ENCODE peak calls at places on chromosomes 16 and 17, in four cellular contexts. B is mucosa of descending colon, H is sigmoid colon, O is astrocyte of the cerebellum. J is an unnamed sample.

GRCh38 chr17:9023389-9024210 is 2.3 kb downstream of the NTN1 start:
- DNase-seq in O (no peak), B (no peak), H (no peak), J (no peak)

GRCh38 chr16:75052481-75053211 is 53.8 kb downstream of the ZNRF1 start:
- DNase-seq in O (no peak), H (no peak), B (no peak), J (no peak)

GRCh38 chr16:71474864-71475263 is 12.8 kb upstream of the ZNF23 start:
- DNase-seq in B (no peak), H (no peak), O (peak), J (peak)

GRCh38 chr16:66212426-66212825 is 154.1 kb upstream of the CDH5 start:
- DNase-seq in B (no peak), O (no peak), H (no peak), J (no peak)

GRCh38 chr17:7475764-7476422 is 3.5 kb downstream of the ZBTB4 start:
- DNase-seq in O (no peak), B (peak), H (peak), J (no peak)

GRCh38 chr17:77096570-77097214 is 44.1 kb upstream of the SEC14L1 start:
- DNase-seq in O (peak), B (no peak), H (no peak), J (no peak)

GRCh38 chr17:8518346-8518745 is 82.7 kb downstream of the NDEL1 start:
- DNase-seq in O (no peak), B (no peak), H (no peak), J (no peak)

GRCh38 chr17:82893779-82894178 is 54.0 kb upstream of the ZNF750 start:
- DNase-seq in H (no peak), O (peak), B (peak), J (no peak)

GRCh38 chr17:78490673-78491072 is 86.5 kb downstream of the DNAH17 start:
- DNase-seq in B (no peak), O (no peak), H (no peak), J (no peak)

GRCh38 chr16:28165549-28166046 is 46.2 kb downstream of the XPO6 start:
- DNase-seq in O (no peak), B (no peak), H (no peak), J (no peak)

GRCh38 chr17:43094129-43094834 is 30.9 kb downstream of the BRCA1 start:
- DNase-seq in B (no peak), O (no peak), H (no peak), J (peak)

GRCh38 chr16:65249768-65250167 is 127.9 kb upstream of the CDH11 start:
- DNase-seq in O (no peak), B (no peak), H (peak), J (no peak)

GRCh38 chr17:78179372-78179771 is 7.5 kb downstream of the TK1 start:
- DNase-seq in H (no peak), O (no peak), B (no peak), J (no peak)

GRCh38 chr17:19386276-19386863 is 620 bp downstream of the MFAP4 start:
- DNase-seq in H (peak), B (peak), O (peak), J (peak)

DNA sequence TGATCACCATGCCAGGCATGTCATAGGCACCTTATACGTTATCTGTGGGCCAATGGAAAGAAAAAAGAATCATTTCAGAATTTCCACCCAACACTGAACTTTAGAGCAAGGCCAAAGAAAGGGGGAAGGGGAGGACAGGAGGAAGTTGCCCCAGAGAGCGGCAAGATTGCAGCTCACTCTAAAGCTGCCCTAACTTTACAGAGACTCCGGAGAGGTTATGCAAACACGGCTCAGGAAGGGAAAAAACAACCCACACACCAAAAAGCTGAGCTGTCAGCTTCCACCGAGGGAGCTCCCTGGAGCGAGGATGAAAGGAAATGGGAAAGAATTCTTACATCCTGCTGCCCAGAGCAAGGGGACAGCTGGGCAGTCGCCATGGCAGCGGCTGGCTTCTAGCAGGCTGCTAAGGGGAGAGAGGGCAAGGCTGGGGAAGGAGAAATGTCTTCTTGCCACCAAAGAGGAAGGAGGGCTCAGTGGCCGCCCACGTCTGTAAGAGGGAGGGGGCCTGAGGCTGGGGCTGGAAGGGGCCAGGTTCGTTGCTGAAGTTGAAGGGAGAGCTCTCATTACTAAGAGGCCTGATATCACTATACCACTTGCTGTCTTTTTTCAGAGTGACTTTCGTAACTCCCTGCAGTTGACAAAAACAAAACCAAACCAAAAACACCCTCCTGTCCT is 18.2 kb downstream of the COTL1 start:
- DNase-seq in H (peak), O (peak), B (peak), J (peak)
- H3K4me3 ChIP-seq in H (no peak), O (peak), B (no peak), J (peak)

GRCh38 chr16:88721815-88722755 is 15.8 kb downstream of the CTU2 start:
- DNase-seq in H (no peak), O (no peak), B (no peak), J (no peak)
- H3K4me3 ChIP-seq in H (no peak), O (no peak), B (no peak), J (no peak)

GRCh38 chr16:8956265-8957060 is 7.2 kb downstream of the USP7 start:
- DNase-seq in H (peak), B (no peak), O (no peak), J (no peak)

GRCh38 chr16:8958344-8958808 is 5.3 kb downstream of the USP7 start:
- DNase-seq in O (no peak), B (peak), H (peak), J (peak)

GRCh38 chr16:8957061-8957392 is 6.7 kb downstream of the USP7 start:
- DNase-seq in H (no peak), B (no peak), O (no peak), J (no peak)

GRCh38 chr16:8955828-8956227 is 7.9 kb downstream of the USP7 start:
- DNase-seq in B (no peak), H (no peak), O (no peak), J (no peak)

DNA sequence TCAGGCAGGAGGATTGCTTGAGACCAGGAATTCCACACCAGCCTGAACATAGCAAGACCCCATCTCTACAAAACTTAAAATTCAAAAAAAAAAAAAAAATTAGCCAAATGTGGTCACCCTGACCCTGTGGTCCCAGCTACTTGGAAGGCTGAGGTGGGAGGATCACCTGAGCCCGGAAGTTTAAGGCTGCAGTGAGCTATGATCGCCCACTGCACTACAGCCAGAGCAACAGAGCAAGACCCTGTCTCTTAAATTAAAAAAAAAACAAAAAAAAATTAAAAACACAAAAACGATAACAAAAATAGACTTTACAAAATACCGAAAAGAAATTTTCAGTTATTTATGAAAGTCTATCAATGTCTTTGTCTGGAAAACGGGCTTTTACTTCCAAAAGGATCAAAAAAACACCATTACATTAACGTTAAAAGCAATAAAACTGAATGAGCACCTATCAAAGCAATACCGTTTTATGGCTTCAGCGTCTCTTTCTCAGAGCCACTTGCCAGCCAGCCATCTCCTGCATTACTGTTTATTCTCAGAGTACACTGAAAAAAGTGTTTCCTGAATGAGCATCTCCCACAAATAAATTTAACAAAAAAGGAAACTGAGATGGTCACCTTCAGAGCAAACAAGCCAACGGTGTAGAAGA is 6.1 kb downstream of the USP7 start:
- DNase-seq in O (no peak), B (no peak), H (peak), J (no peak)
- H3K4me3 ChIP-seq in O (no peak), B (no peak), H (no peak), J (no peak)

DNA sequence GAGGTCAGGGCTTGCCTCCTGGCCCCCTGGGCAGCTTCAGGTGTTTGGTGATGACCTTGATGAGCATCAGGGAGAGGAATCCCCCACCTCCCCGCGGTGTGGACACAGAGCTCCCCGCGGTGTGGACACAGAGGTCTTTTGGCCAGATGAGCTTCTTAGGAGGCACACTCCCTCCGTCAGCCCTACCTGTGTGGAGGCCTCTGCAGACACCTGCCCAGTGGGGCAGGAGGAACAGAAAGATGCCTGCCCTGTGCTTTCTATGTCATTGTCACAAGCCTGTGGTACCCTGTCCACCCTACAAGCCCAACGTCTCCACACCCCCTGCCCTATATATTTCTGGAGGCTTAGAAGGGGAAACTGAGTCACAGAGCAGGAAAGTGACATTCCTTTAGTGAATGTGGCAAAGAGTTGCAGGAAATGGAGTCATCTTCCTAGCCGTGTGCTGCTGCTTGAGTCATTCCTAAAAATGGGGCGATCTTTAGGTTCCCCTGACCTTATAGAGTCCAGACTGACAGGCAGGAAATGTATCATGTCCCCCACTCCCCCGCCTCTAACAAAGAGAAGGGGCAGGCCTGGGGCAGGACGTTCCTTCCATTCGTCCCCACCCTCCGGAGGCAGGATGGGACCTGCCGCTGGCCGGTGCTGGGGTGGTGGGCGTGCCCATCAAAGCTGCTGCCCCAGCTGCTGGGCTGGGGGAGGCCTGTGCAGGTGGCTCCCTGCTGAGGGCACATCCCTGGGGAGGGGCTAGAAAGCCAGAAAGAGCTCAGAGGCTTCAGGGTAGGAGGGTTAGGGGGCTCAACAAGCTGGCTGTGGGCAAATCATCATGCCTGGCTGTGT is 987 bp upstream of the C16orf74 start:
- DNase-seq in H (no peak), B (no peak), O (no peak), J (no peak)
- H3K4me3 ChIP-seq in H (no peak), B (no peak), O (no peak), J (peak)

GRCh38 chr16:89573826-89574680 is 1.5 kb upstream of the CPNE7 start:
- DNase-seq in B (no peak), H (no peak), O (no peak), J (no peak)
- H3K4me3 ChIP-seq in B (no peak), H (no peak), O (no peak), J (no peak)

GRCh38 chr16:31200821-31201510 is 1.6 kb downstream of the PYCARD start:
- DNase-seq in O (no peak), B (no peak), H (no peak), J (no peak)
- H3K4me3 ChIP-seq in O (no peak), B (no peak), H (no peak), J (no peak)

DNA sequence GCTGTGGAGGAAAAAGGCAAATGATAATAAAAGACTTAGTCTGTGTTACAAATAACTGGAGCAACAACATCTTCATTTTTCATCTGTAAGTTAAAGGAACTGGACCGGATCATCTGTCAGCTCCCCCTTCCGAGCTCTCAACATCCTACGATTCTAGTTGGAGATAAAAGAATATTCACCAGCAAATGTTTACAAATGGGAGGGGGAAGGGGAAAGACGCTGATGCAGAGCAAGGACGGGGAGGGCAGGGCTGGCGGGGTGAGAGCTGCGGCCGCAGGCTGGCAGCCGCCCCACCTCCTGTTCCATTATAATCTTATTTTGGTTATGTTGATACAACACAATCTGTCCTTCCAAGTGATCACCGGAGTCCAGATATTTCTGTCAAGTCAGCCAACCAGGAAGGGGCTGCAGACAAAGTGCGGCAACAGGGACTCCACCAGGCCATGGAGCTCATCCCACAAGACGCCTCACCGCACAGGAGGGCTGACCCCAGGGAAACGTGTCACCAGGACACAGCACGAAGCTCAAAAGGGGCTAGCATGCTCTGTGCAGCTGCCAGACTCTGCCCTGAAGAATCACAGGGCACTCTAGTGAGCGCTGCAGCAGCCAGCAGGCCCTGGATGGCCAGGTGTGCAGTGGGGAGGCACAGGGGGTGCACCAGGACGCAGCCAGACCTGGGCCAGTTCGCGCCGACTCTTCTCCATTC is 19.7 kb downstream of the FBXO31 start:
- DNase-seq in B (peak), H (peak), O (no peak), J (no peak)
- H3K4me3 ChIP-seq in B (no peak), H (no peak), O (no peak), J (no peak)

GRCh38 chr16:2236362-2237075 is at the start of gene DNASE1L2:
- DNase-seq in O (no peak), B (no peak), H (peak), J (no peak)

GRCh38 chr16:2239231-2239675 is 3.0 kb downstream of the DNASE1L2 start:
- DNase-seq in B (no peak), H (no peak), O (no peak), J (no peak)

GRCh38 chr16:2237552-2238395 is 1.5 kb downstream of the DNASE1L2 start:
- DNase-seq in O (no peak), H (peak), B (no peak), J (no peak)

GRCh38 chr16:2237076-2237551 is 870 bp downstream of the DNASE1L2 start:
- DNase-seq in O (no peak), H (peak), B (no peak), J (no peak)

GRCh38 chr16:2238396-2239230 is 2.4 kb downstream of the DNASE1L2 start:
- DNase-seq in H (no peak), B (no peak), O (no peak), J (no peak)
- H3K4me3 ChIP-seq in H (no peak), B (no peak), O (no peak), J (no peak)

GRCh38 chr16:81713796-81714195 is 65.3 kb upstream of the PLCG2 start:
- DNase-seq in B (peak), H (no peak), O (no peak), J (no peak)

GRCh38 chr16:81713295-81713772 is 65.8 kb upstream of the PLCG2 start:
- DNase-seq in O (no peak), H (no peak), B (no peak), J (no peak)

GRCh38 chr16:81711609-81712329 is 67.3 kb upstream of the PLCG2 start:
- DNase-seq in B (no peak), O (peak), H (peak), J (peak)

GRCh38 chr16:81714593-81714992 is 64.5 kb upstream of the PLCG2 start:
- DNase-seq in O (no peak), H (no peak), B (peak), J (no peak)

DNA sequence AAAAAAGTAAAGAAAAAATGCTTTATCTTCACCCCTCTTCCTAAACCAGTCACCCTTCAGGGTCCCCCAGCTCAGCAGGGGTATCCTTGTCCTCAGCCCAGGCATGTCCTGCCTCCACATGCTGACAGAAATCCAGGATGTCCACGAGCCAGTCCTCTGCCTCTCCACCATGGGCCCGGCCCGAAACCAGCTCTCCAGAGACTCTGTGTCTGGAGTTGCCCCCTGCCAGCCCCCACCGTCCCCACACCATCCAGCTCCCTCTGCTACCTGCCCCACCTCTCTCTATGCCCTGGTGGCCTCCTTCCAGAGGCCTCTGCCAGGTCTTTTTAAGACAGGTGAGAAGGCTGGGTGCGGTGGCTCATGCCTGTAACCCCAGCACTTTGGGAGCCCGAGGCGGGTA is 66.4 kb upstream of the PLCG2 start:
- DNase-seq in O (no peak), B (no peak), H (no peak), J (no peak)
- H3K4me3 ChIP-seq in O (no peak), B (no peak), H (no peak), J (no peak)